ENCODE peak calls at places on chromosomes 7 and 10, in four cellular contexts. N, C, M and G are unnamed samples.

GRCh38 chr10:30820282-30820991 is 190.9 kb upstream of the LYZL2 start:
- DNase-seq in M (peak; percentile 90), C (no peak), N (peak; percentile 3), G (no peak)

GRCh38 chr10:21953585-21954057 is 49.9 kb downstream of the DNAJC1 start:
- DNase-seq in C (no peak), N (no peak), M (peak; percentile 71), G (no peak)

GRCh38 chr7:2734084-2734601 is 46.1 kb downstream of the AMZ1 start:
- DNase-seq in N (peak; percentile 60), M (no peak), C (peak; percentile 12), G (peak; percentile 14)

GRCh38 chr10:70277396-70278030 is 6.3 kb downstream of the NPFFR1 start:
- DNase-seq in M (no peak), C (no peak), N (no peak), G (no peak)

GRCh38 chr10:109698888-109699685 is 224.2 kb downstream of the XPNPEP1 start:
- DNase-seq in N (no peak), M (no peak), C (no peak), G (no peak)

GRCh38 chr7:18520450-18521235 is 25.1 kb downstream of the HDAC9 start:
- DNase-seq in C (no peak), M (peak; percentile 73), N (no peak), G (no peak)

GRCh38 chr7:16034353-16034752 is 347.9 kb upstream of the MEOX2 start:
- DNase-seq in M (peak; percentile 75), N (no peak), C (no peak), G (no peak)

GRCh38 chr10:108598831-108599230 is 1324.5 kb downstream of the XPNPEP1 start:
- DNase-seq in N (no peak), C (no peak), M (peak; percentile 10), G (no peak)

GRCh38 chr10:78458983-78459638 is 425.4 kb downstream of the RPS24 start:
- DNase-seq in N (no peak), C (peak; percentile 2), M (peak; percentile 61), G (no peak)

GRCh38 chr7:36317276-36317675 is 72.4 kb upstream of the ANLN start:
- DNase-seq in N (no peak), C (no peak), M (no peak), G (no peak)

GRCh38 chr7:39948375-39948774 is 1.7 kb upstream of the CDK13 start:
- DNase-seq in N (no peak), M (peak; percentile 54), C (no peak), G (no peak)

GRCh38 chr10:105073999-105074398 is 432.9 kb downstream of the SORCS3 start:
- DNase-seq in N (no peak), M (no peak), C (no peak), G (no peak)

DNA sequence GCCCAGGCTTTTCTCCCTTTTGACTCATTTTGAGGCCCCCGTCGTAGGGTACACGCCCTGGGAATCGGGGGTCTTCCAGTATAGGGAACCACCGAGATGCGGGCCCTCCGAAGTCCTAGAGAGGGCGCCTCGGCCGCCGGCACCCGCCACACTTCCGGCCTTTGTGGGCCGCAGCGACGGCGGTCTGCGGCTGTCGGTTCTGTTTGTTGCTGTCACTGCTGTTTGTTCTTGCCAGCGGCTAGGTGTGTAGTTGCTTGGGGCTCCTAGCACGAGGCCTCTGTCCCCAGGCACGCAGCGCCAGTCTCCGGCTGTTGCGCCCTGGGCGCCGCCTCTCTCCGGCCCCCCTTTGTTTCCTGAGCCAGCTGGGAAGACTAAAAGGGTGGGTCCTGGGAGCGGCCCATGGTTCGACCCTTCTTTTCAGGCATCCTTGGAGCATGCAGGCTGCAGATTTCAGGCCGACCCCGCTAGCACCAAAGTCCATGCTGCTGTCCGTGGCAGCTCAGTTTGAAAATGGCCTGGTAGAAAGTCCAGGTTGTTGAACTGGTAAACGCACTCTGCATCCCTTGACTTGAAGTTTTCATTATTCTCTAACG is 17.8 kb upstream of the ZKSCAN1 start:
- DNase-seq in N (peak; percentile 68), M (peak; percentile 54), C (peak; percentile 29), G (peak; percentile 60)
- H3K4me3 ChIP-seq in N (peak overlapping the region; percentile 60), M (peak overlapping the region; percentile 59), C (peak overlapping the region; percentile 58), G (peak overlapping the region; percentile 61)

GRCh38 chr7:10662491-10662890 is 311.2 kb upstream of the PHF14 start:
- DNase-seq in M (no peak), N (no peak), C (no peak), G (no peak)

GRCh38 chr7:10657837-10658236 is 315.8 kb upstream of the PHF14 start:
- DNase-seq in N (no peak), M (no peak), C (no peak), G (no peak)

GRCh38 chr7:10662982-10663884 is 310.4 kb upstream of the PHF14 start:
- DNase-seq in N (no peak), M (no peak), C (no peak), G (no peak)
- H3K4me3 ChIP-seq in N (no peak overlapping the region), M (no peak overlapping the region), C (no peak overlapping the region), G (no peak overlapping the region)

GRCh38 chr7:97005764-97006145 is 402 bp downstream of the DLX6 start:
- DNase-seq in C (no peak), N (no peak), M (no peak), G (no peak)
- H3K4me3 ChIP-seq in C (peak overlapping the region; percentile 37), N (peak overlapping the region; percentile 41), M (peak overlapping the region; percentile 47), G (peak overlapping the region; percentile 48)

GRCh38 chr10:103661951-103662405 is 168.5 kb downstream of the NEURL1 start:
- DNase-seq in M (peak; percentile 59), N (no peak), C (no peak), G (no peak)

GRCh38 chr10:103660364-103661197 is 167.1 kb downstream of the NEURL1 start:
- DNase-seq in C (no peak), N (peak; percentile 79), M (peak; percentile 74), G (peak; percentile 51)

GRCh38 chr10:103663802-103664201 is 170.3 kb downstream of the NEURL1 start:
- DNase-seq in N (peak; percentile 94), C (no peak), M (peak; percentile 38), G (peak; percentile 82)

GRCh38 chr10:103659674-103660363 is 166.3 kb downstream of the NEURL1 start:
- DNase-seq in C (peak; percentile 82), N (peak; percentile 90), M (peak; percentile 93), G (peak; percentile 77)

GRCh38 chr10:103661198-103661950 is 167.9 kb downstream of the NEURL1 start:
- DNase-seq in N (peak; percentile 98), M (peak; percentile 93), C (peak; percentile 97), G (peak; percentile 90)
- H3K4me3 ChIP-seq in N (peak overlapping the region; percentile 71), M (peak overlapping the region; percentile 75), C (peak overlapping the region; percentile 69), G (peak overlapping the region; percentile 73)

DNA sequence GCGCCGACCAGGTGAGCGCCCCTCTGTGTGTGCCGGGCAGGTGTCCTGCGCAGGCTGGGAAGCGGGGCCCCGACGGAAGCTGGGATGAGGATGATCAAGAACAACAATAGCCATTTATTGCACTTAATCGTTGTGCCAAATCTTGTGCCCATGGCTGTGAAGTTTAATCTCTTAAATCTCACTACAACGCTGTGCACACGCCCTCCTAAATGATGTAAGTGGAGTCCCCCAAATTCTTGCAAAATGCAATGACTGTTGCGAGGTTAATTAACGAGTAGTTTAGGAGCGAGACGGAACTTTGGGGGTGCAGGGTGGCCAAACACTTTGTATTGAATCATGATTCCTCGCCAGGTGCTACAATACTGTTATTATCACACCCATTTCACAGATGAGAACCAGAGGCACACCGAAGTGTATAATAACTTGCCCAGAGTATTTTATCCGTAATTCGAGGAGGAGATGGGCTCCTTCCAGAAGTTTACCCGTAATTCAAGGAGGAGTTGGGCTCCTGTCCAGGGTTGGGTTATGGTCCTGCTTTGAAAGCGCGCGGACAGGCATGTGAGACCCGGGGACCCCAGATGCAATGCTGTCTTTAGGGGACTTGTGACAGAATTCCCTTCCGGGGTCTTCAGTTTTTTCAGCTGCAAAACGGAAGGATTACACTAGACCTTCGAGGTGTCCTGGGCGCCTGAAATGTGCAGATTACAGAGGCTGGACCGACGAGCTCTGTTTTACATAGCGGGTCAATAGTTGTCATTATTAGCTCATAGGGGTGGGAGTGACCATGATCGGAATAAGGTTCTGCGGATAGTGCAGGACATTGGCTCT is 1.0 kb downstream of the FFAR4 start:
- DNase-seq in N (no peak), M (no peak), C (no peak), G (no peak)
- H3K4me3 ChIP-seq in N (peak overlapping the region; percentile 24), M (no peak overlapping the region), C (no peak overlapping the region), G (peak overlapping the region; percentile 26)

DNA sequence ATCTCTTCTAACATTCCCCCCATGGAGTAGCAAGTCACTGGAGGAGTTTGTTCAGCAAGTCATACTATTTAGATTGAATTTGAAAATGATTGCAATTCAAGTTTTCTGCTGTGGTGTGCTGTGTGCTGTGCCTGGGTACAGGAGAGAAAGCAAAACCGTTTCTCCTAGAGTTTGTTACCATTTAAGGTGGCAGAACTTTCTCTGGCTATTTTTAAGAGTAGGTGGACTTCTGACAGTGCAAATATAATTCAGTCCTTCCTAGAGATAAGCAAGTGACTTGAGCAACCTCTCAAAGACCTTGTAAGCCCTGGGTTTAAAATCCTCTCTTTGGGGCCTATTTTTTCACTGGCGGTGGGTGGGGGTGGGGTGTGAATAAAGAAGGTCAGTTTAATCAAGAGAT is 42.9 kb upstream of the FGL2 start:
- DNase-seq in M (no peak), C (no peak), N (no peak), G (no peak)
- H3K4me3 ChIP-seq in M (no peak overlapping the region), C (no peak overlapping the region), N (no peak overlapping the region), G (no peak overlapping the region)

DNA sequence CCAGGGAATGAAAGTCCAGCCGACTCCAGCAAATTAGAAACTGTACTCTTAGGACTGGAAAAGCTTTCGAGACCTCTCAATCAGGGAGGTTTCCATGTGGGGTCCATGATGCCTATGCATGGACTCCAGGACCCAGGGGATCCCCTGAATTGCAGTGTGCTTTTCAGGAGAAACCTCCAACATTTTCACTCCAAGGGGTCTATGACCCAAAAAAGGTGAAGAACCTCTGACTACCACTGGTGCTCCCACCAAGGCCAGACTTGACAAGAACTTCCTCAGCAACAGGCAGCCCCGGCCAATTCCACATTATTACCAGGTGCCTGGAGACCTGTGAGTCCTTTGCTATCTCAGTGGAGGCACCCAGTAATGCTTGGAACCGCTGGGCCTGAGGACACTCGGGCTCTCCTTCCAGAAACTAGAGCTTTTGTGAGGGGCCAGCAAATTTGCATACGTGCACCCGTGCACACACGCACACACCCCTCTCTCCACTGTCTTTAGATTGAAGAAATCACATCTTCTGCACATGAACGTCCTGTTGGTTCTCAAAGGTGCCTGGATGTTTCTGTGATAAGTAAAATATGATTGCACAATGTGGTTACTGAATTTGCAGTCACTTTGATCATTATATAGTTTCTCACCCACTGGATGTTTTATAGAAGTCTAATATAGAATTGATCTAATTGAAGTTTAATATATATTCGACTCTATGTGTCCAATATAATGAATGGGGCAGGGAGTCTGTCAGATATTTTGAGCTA is 54.7 kb downstream of the SYPL1 start:
- DNase-seq in N (no peak), C (no peak), M (no peak), G (no peak)
- H3K4me3 ChIP-seq in N (no peak overlapping the region), C (no peak overlapping the region), M (no peak overlapping the region), G (no peak overlapping the region)

GRCh38 chr7:50227623-50228618 is 76.6 kb upstream of the IKZF1 start:
- DNase-seq in N (no peak), C (no peak), M (no peak), G (no peak)

GRCh38 chr7:50226669-50227068 is 77.8 kb upstream of the IKZF1 start:
- DNase-seq in C (no peak), N (no peak), M (no peak), G (no peak)

GRCh38 chr7:50226139-50226538 is 78.4 kb upstream of the IKZF1 start:
- DNase-seq in N (no peak), M (no peak), C (no peak), G (no peak)

GRCh38 chr7:50229964-50230363 is 74.6 kb upstream of the IKZF1 start:
- DNase-seq in C (no peak), N (no peak), M (no peak), G (no peak)
- H3K4me3 ChIP-seq in C (no peak overlapping the region), N (no peak overlapping the region), M (no peak overlapping the region), G (no peak overlapping the region)